ENCODE peak calls at places on chromosomes 4 and X, in eight cellular contexts. S is upper lobe of right lung, Q is tibial nerve, V is tibial artery, O is psoas muscle, F is neural progenitor cell, G is heart right ventricle, P is H7. E is an unnamed sample.

GRCh38 chrX:71367396-71367795 is 1.2 kb downstream of the TAF1 start:
- DNase-seq in S (no peak), G (no peak), V (no peak), F (no peak), O (no peak), P (no peak), Q (no peak), E (no peak)

GRCh38 chrX:14449773-14450172 is 79.6 kb upstream of the GLRA2 start:
- DNase-seq in G (no peak), P (no peak), F (no peak), Q (no peak), S (no peak), O (no peak), V (no peak), E (no peak)

GRCh38 chr4:173529505-173530325 is at the start of gene HAND2:
- DNase-seq in Q (no peak), F (peak; percentile 83), S (no peak), O (no peak), V (peak; percentile 92), P (peak; percentile 83), G (peak; percentile 87), E (peak; percentile 17)

GRCh38 chr4:1008840-1009646 is 2.4 kb upstream of the FGFRL1 start:
- DNase-seq in O (peak; percentile 43), P (no peak), S (peak; percentile 79), V (peak; percentile 82), Q (no peak), F (no peak), G (peak; percentile 26), E (no peak)

GRCh38 chr4:112668131-112668530 is 31.2 kb downstream of the LARP7 start:
- DNase-seq in G (no peak), V (no peak), S (no peak), O (no peak), P (no peak), F (peak; percentile 71), Q (no peak), E (no peak)

GRCh38 chrX:45329217-45329616 is 128.5 kb upstream of the DIPK2B start:
- DNase-seq in V (no peak), O (no peak), Q (no peak), G (no peak), F (no peak), S (no peak), P (no peak), E (no peak)

GRCh38 chr4:25588211-25588610 is 67.4 kb upstream of the SLC34A2 start:
- DNase-seq in G (no peak), S (no peak), V (no peak), Q (no peak), F (peak; percentile 56), P (no peak), O (no peak), E (no peak)

GRCh38 chr4:76673361-76673760 is 224.6 kb downstream of the SOWAHB start:
- DNase-seq in Q (no peak), V (no peak), S (no peak), P (no peak), O (no peak), F (no peak), G (no peak), E (no peak)

GRCh38 chr4:7697821-7698220 is 241.8 kb downstream of the AFAP1 start:
- DNase-seq in P (no peak), Q (no peak), S (no peak), O (no peak), F (no peak), V (no peak), G (no peak), E (no peak)

GRCh38 chrX:137423241-137423640 is 142.7 kb upstream of the ZIC3 start:
- DNase-seq in S (no peak), F (no peak), O (no peak), V (no peak), P (no peak), G (no peak), Q (no peak), E (no peak)

GRCh38 chrX:137425273-137425902 is 140.5 kb upstream of the ZIC3 start:
- DNase-seq in O (no peak), V (no peak), G (no peak), S (no peak), F (peak; percentile 42), Q (no peak), P (peak; percentile 46), E (no peak)

GRCh38 chrX:137427813-137428212 is 138.1 kb upstream of the ZIC3 start:
- DNase-seq in V (no peak), G (no peak), O (no peak), P (peak; percentile 74), Q (no peak), F (peak; percentile 32), S (no peak), E (no peak)

GRCh38 chrX:137427061-137427778 is 138.7 kb upstream of the ZIC3 start:
- DNase-seq in F (peak; percentile 59), P (peak; percentile 80), Q (no peak), V (no peak), S (no peak), G (no peak), O (no peak), E (no peak)

DNA sequence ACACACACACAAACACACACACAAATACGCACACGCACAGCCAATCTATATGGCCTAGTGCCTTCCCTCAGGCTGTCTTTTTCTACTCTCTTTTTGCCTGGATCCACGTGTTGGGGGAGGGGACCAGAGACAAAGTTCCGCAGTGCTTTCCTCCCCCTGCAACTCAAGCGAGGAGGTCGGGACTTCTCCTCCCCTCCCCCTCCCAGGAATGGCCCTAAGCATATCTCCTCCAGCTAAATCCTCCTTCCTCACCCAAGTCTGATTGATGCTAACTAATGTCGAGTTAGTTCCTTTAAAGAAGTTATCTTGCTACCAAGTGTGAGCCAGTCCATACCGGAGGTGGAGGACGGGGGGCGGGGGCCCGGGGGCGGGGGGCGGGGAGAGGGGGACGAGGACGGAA is 141.2 kb upstream of the ZIC3 start:
- DNase-seq in G (no peak), Q (no peak), P (peak; percentile 88), F (peak; percentile 58), V (no peak), O (no peak), S (no peak), E (no peak)
- H3K27me3 ChIP-seq in G (peaks cover 82% of the 10 kb centered on the region), Q (no peaks in the 10 kb centered on the region), P (peaks cover 52% of the 10 kb centered on the region), F (peaks cover 54% of the 10 kb centered on the region), V (no peaks in the 10 kb centered on the region), O (peaks cover 87% of the 10 kb centered on the region), S (peaks cover 53% of the 10 kb centered on the region), E (peaks cover 42% of the 10 kb centered on the region)

DNA sequence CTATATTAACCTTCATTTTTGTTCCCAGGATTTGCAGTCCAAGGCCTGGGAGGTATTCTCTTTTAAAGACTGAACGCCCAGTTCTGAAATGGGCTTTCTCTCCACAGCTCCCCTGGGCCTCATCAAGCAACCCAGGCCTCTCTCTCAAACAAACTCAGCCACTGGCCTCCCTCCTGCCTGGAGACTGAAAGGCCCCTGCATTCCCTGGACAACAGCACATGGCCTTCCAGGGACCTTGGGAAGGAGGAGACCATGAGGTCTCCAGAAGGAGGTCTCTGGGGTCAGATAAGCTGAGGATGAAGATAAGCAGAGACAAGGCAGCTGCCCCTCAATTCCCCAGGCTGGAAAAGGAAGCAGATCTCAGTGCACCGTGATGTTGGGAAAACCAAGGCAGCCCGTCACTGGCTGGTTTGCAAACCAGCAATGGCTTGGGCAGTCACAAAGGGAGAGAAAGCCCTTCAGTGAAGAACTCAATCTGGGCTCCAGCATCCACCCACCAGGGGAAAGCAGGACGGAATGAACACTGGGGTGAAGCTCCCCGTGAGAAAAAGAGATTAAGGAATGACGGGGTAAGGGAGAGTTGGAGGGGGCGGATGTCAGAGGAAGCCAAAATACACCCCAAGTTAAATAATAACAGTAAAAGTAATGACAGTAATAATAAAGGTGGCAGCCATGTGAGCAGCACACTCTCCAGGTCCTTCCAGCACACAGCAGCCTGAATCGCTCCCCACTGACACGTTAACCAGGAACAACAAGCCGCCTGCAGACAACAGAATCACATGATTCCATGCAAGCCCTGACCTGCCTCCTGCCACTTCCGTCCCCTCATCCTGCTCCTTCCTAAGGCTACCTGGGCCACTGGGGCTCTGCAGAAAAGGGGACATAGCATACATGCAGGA is 22.3 kb downstream of the AMOT start:
- DNase-seq in Q (no peak), G (no peak), S (no peak), F (no peak), O (no peak), V (no peak), P (no peak), E (no peak)
- H3K27me3 ChIP-seq in Q (no peaks in the 10 kb centered on the region), G (no peaks in the 10 kb centered on the region), S (no peaks in the 10 kb centered on the region), F (no peaks in the 10 kb centered on the region), O (peaks cover 7% of the 10 kb centered on the region), V (no peaks in the 10 kb centered on the region), P (no peaks in the 10 kb centered on the region), E (no peaks in the 10 kb centered on the region)

GRCh38 chr4:6364581-6364980 is 94.9 kb downstream of the WFS1 start:
- DNase-seq in S (no peak), G (no peak), V (no peak), O (no peak), Q (no peak), F (no peak), P (no peak), E (no peak)
- H3K27me3 ChIP-seq in S (peaks cover 18% of the 10 kb centered on the region), G (peaks cover 7% of the 10 kb centered on the region), V (no peaks in the 10 kb centered on the region), O (peaks cover 39% of the 10 kb centered on the region), Q (no peaks in the 10 kb centered on the region), F (peaks cover 16% of the 10 kb centered on the region), P (no peaks in the 10 kb centered on the region), E (no peaks in the 10 kb centered on the region)

GRCh38 chr4:148442830-148443549 is 776 bp upstream of the NR3C2 start:
- DNase-seq in G (peak; percentile 28), F (no peak), S (no peak), Q (no peak), V (no peak), O (peak; percentile 35), P (peak; percentile 4), E (peak; percentile 6)

GRCh38 chr4:148443550-148444295 is 1.5 kb upstream of the NR3C2 start:
- DNase-seq in G (peak; percentile 22), O (peak; percentile 39), F (peak; percentile 56), Q (no peak), S (peak; percentile 82), V (peak; percentile 73), P (peak; percentile 43), E (no peak)

GRCh38 chr4:148444296-148445070 is 2.3 kb upstream of the NR3C2 start:
- DNase-seq in Q (no peak), V (peak; percentile 68), S (peak; percentile 82), G (peak; percentile 25), P (peak; percentile 77), O (peak; percentile 51), F (peak; percentile 70), E (no peak)

GRCh38 chr4:148445903-148446261 is 3.7 kb upstream of the NR3C2 start:
- DNase-seq in Q (no peak), G (no peak), V (no peak), F (peak; percentile 64), S (no peak), O (no peak), P (peak; percentile 12), E (no peak)

DNA sequence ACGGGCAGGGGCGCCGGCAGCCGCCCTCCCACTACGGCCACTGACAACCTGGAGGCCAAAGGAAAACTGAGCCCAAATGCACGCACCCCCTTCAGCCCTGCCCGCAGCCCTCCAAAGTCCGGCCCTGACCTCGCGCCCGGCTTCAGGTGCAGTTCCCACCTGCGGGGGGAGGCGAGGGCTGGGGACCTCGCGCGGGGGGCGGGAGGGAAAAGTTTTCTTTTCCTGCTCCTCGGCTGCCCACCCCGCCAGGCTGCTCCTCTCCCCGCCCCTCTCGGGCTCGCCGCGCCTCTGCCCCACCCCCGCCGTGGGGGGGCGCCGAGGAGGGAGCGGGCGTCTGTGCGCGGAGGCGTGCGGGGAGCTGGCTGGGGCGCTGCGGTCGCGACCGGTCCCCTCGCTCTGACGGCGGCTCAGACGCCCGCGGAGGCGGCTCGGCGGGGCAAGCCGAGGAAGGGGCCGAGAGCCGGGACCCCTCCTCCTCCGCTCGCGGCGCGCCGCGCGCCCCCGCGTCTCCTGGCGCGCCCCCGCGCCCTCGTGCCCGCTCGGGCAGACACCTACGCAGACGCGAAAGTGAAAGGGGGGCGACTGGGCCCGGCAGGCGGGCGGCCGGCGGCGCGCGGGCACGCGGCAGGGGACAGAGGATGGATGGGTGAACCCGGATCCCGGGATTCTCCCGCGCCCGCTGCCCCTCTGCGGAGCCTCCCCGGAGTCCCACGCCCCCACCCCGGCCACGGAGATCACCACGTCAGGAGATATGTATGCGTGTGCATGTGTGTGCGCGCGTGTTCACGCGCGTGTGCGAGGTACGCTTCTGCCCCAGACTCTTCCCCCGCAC is 3.1 kb upstream of the NR3C2 start:
- DNase-seq in O (peak; percentile 72), Q (peak; percentile 32), S (peak; percentile 84), P (peak; percentile 85), V (peak; percentile 82), F (peak; percentile 85), G (peak; percentile 72), E (no peak)
- H3K27me3 ChIP-seq in O (no peaks in the 10 kb centered on the region), Q (no peaks in the 10 kb centered on the region), S (no peaks in the 10 kb centered on the region), P (peaks cover 58% of the 10 kb centered on the region), V (no peaks in the 10 kb centered on the region), F (peaks cover 81% of the 10 kb centered on the region), G (no peaks in the 10 kb centered on the region), E (peaks cover 71% of the 10 kb centered on the region)

E was measured in foreskin keratinocyte.